ENCODE peak calls at places on chromosomes 11 and 22, in ten cellular contexts. N is suprapubic skin, K is heart right ventricle, Q is K562, F is OCI-LY7, L is pancreas, B is AG10803, U is PC-9, A is astrocyte of the spinal cord, M is PC-3. X is an unnamed sample.
A peak's percentile ranks its signal among the peaks of the same experiment; 100 is the strongest.

GRCh38 chr11:68963779-68964178 is 17.0 kb downstream of the MRGPRD start:
- DNase-seq in N (peak; percentile 57), K (no peak), Q (no peak), F (no peak), L (no peak), B (no peak), U (no peak), A (no peak), M (no peak), X (no peak)

GRCh38 chr11:125494987-125495725 is 909 bp downstream of the FEZ1 start:
- DNase-seq in N (no peak), K (peak; percentile 37), Q (no peak), F (no peak), L (no peak), B (peak; percentile 39), U (no peak), A (peak; percentile 44), M (no peak), X (peak; percentile 26)

GRCh38 chr11:47355283-47356128 is 3.0 kb upstream of the MYBPC3 start:
- DNase-seq in N (peak; percentile 97), K (peak; percentile 97), Q (peak; percentile 81), F (no peak), L (peak; percentile 94), B (peak; percentile 90), U (peak; percentile 99), A (peak; percentile 88), M (peak; percentile 95), X (peak; percentile 94)

GRCh38 chr11:111046291-111046690 is 199.2 kb upstream of the POU2AF2 start:
- DNase-seq in N (no peak), K (no peak), Q (no peak), F (no peak), L (no peak), B (peak; percentile 6), U (no peak), A (peak; percentile 63), M (no peak), X (peak; percentile 47)

GRCh38 chr11:5364214-5364613 is 12.9 kb downstream of the OR51B6 start:
- DNase-seq in N (no peak), K (no peak), Q (no peak), F (no peak), L (no peak), B (peak; percentile 94), U (no peak), A (peak; percentile 69), M (no peak), X (peak; percentile 91)

GRCh38 chr11:67539588-67539987 is 16.3 kb upstream of the CABP2 start:
- DNase-seq in N (no peak), K (no peak), Q (peak; percentile 62), F (no peak), L (no peak), B (peak; percentile 7), U (no peak), A (no peak), M (no peak), X (no peak)

GRCh38 chr11:40384991-40385390 is 1074.5 kb downstream of the LRRC4C start:
- DNase-seq in N (no peak), K (no peak), Q (no peak), F (no peak), L (no peak), B (peak; percentile 75), U (no peak), A (peak; percentile 29), M (no peak), X (peak; percentile 8)

GRCh38 chr11:117458275-117459120 is 130.8 kb downstream of the CEP164 start:
- DNase-seq in N (peak; percentile 65), K (no peak), Q (no peak), F (no peak), L (no peak), B (no peak), U (no peak), A (no peak), M (no peak), X (no peak)

GRCh38 chr11:61516675-61517516 is 8.3 kb downstream of the LRRC10B start:
- DNase-seq in N (no peak), K (no peak), Q (peak; percentile 83), F (peak; percentile 48), L (no peak), B (no peak), U (peak; percentile 50), A (peak; percentile 10), M (peak; percentile 43), X (peak; percentile 34)

GRCh38 chr22:44933829-44934735 is 75.7 kb downstream of the PHF21B start:
- DNase-seq in N (no peak), K (no peak), Q (no peak), F (no peak), L (no peak), B (no peak), U (no peak), A (no peak), M (no peak), X (no peak)

GRCh38 chr11:55714982-55715888 is 53.2 kb downstream of the OR4C6 start:
- DNase-seq in N (no peak), K (no peak), Q (no peak), F (peak; percentile 3), L (no peak), B (no peak), U (peak; percentile 10), A (no peak), M (peak; percentile 30), X (no peak)

GRCh38 chr22:23243006-23243573 is 62.8 kb downstream of the BCR start:
- DNase-seq in N (no peak), K (no peak), Q (peak; percentile 60), F (no peak), L (no peak), B (no peak), U (no peak), A (peak; percentile 21), M (no peak), X (no peak)

GRCh38 chr11:30016588-30017363 is at the start of gene KCNA4:
- DNase-seq in N (no peak), K (peak; percentile 51), Q (peak; percentile 39), F (no peak), L (no peak), B (peak; percentile 0), U (no peak), A (no peak), M (no peak), X (peak; percentile 2)

GRCh38 chr11:76054330-76054729 is 152.0 kb downstream of the WNT11 start:
- DNase-seq in N (no peak), K (no peak), Q (no peak), F (no peak), L (no peak), B (no peak), U (no peak), A (no peak), M (no peak), X (no peak)

GRCh38 chr22:32920032-32920628 is 118.6 kb downstream of the TIMP3 start:
- DNase-seq in N (peak; percentile 81), K (peak; percentile 40), Q (no peak), F (no peak), L (peak; percentile 8), B (peak; percentile 75), U (no peak), A (no peak), M (no peak), X (peak; percentile 94)

GRCh38 chr22:41746563-41747400 is 47.5 kb downstream of the MEI1 start:
- DNase-seq in N (peak; percentile 82), K (peak; percentile 58), Q (peak; percentile 64), F (peak; percentile 85), L (peak; percentile 56), B (peak; percentile 84), U (peak; percentile 75), A (peak; percentile 86), M (peak; percentile 85), X (peak; percentile 90)

DNA sequence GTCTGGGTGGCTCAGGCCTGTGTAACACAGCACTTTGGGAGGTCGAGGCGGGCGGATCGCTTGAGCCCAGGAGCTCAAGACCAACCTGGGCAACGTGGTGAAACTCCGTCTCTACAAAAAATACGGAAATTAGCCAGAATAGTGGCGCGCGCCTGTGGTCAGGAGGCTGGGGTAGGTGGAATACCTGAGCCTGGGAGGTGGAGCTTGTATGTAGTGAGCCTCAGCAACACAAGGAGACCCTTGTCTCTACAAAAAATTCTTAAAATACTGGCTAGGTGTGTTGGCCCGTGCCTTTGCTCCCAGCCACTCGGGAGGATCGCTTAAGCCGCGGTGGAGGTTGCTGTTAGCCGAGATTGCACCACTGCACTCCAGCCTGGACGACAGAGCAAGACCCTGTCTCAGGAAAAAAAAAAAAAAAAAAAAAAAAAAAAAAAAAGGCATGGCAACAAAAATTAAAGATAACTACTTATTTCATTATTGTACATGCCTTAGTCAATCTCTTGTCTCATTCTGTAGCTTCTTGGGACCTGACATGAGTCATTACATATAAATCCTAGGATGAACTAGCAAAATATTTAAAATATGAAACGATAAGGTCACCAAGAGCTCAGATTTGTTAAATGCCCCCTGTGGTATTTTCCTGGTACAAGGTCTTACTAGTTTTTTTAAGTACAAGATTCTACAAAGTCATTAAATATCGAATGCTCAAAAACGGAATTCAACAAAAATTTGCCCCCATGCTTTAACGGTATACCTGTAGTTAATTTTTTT is 1.1 kb downstream of the TAF1D start:
- DNase-seq in N (no peak), K (no peak), Q (no peak), F (peak; percentile 62), L (peak; percentile 30), B (peak; percentile 67), U (peak; percentile 62), A (peak; percentile 21), M (peak; percentile 67), X (peak; percentile 55)
- TF ChIP-seq CTCF in N (no peak), K (no peak), Q (no peak), F (no peak), L (no peak), B (no peak), U (no peak), A (no peak), M (no peak), X (no peak)

GRCh38 chr11:128483211-128483788 is 104.1 kb downstream of the ETS1 start:
- DNase-seq in N (no peak), K (no peak), Q (no peak), F (no peak), L (no peak), B (no peak), U (no peak), A (no peak), M (no peak), X (no peak)
- H3K4me3 ChIP-seq in N (no peak overlapping the region), K (no peak overlapping the region), Q (no peak overlapping the region), F (no peak overlapping the region), L (no peak overlapping the region), B (no peak overlapping the region), U (no peak overlapping the region), A (no peak overlapping the region), M (no peak overlapping the region), X (no peak overlapping the region)

GRCh38 chr11:104905271-104905670 is 7.0 kb upstream of the CASP12 start:
- DNase-seq in N (no peak), K (no peak), Q (no peak), F (no peak), L (no peak), B (no peak), U (no peak), A (no peak), M (peak; percentile 26), X (no peak)
- TF ChIP-seq CTCF in N (no peak), K (no peak), Q (no peak), F (peak; percentile 19), L (no peak), B (peak; percentile 4), U (no peak), A (peak; percentile 19), M (peak; percentile 56), X (peak; percentile 37)

DNA sequence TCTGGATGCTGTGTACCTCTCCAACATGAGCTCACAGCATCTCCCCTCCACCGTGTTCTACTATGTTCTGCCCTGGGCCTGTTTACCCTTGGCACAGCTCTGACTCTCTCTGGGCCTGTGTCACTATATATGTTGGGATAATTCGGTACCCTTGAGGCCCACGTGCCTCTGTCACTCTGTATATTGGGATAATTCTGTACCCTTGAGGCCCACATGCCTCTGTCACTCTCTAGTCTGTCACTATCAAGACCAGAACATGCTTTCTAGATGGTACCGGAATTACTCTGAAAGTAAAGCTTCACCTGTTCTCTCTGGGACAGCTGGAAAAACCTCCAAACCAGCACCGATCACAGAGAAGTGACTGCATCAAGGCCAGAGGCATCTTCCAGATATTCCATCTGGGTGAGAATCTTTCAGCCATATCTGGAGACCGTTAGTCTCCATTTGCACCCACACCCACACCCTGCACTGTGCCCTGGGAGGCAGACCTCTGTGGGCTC is 9.3 kb upstream of the FCHSD2 start:
- DNase-seq in N (no peak), K (no peak), Q (no peak), F (peak; percentile 38), L (no peak), B (no peak), U (no peak), A (no peak), M (no peak), X (no peak)
- H3K4me3 ChIP-seq in N (no peak overlapping the region), K (no peak overlapping the region), Q (no peak overlapping the region), F (peak overlapping the region; percentile 22), L (no peak overlapping the region), B (no peak overlapping the region), U (no peak overlapping the region), A (no peak overlapping the region), M (no peak overlapping the region), X (no peak overlapping the region)